ENCODE peak calls at places on chromosomes 4 and X, in four cellular contexts. One of them, this sample, is unnamed.

GRCh38 chr4:108247511-108248088 is 78.9 kb upstream of the LEF1 start:
- DNase-seq in GM12878: no peak
- DNase-seq in HepG2: no peak
- DNase-seq in K562: peak
- DNase-seq in this sample: peak

GRCh38 chrX:123153846-123154335 is 30.2 kb upstream of the GRIA3 start:
- DNase-seq in GM12878: no peak
- DNase-seq in HepG2: no peak
- DNase-seq in K562: no peak
- DNase-seq in this sample: peak

GRCh38 chrX:140432328-140433025 is 72.4 kb downstream of the SOX3 start:
- DNase-seq in GM12878: no peak
- DNase-seq in HepG2: no peak
- DNase-seq in K562: no peak
- DNase-seq in this sample: no peak

GRCh38 chrX:23634181-23634580 is 33.1 kb upstream of the PRDX4 start:
- DNase-seq in GM12878: no peak
- DNase-seq in HepG2: no peak
- DNase-seq in K562: peak
- DNase-seq in this sample: no peak

GRCh38 chr4:110631582-110632505 is 9.0 kb upstream of the PITX2 start:
- DNase-seq in GM12878: no peak
- DNase-seq in HepG2: peak
- DNase-seq in K562: peak
- DNase-seq in this sample: no peak

GRCh38 chr4:38424171-38424871 is 239.7 kb upstream of the KLF3 start:
- DNase-seq in GM12878: no peak
- DNase-seq in HepG2: peak
- DNase-seq in K562: no peak
- DNase-seq in this sample: no peak

GRCh38 chrX:133437356-133437755 is 22.1 kb upstream of the GPC4 start:
- DNase-seq in GM12878: no peak
- DNase-seq in HepG2: no peak
- DNase-seq in K562: no peak
- DNase-seq in this sample: no peak

GRCh38 chr4:42136371-42136770 is 16.1 kb downstream of the BEND4 start:
- DNase-seq in GM12878: no peak
- DNase-seq in HepG2: no peak
- DNase-seq in K562: no peak
- DNase-seq in this sample: no peak

GRCh38 chrX:40646489-40647306 is 663 bp downstream of the CXorf38 start:
- DNase-seq in GM12878: no peak
- DNase-seq in HepG2: no peak
- DNase-seq in K562: peak
- DNase-seq in this sample: peak

GRCh38 chrX:2395261-2395850 is 105.4 kb downstream of the DHRSX start:
- DNase-seq in GM12878: no peak
- DNase-seq in HepG2: no peak
- DNase-seq in K562: no peak
- DNase-seq in this sample: no peak

GRCh38 chrX:19579485-19579884 is 64.2 kb upstream of the MAP3K15 start:
- DNase-seq in GM12878: no peak
- DNase-seq in HepG2: no peak
- DNase-seq in K562: no peak
- DNase-seq in this sample: no peak

GRCh38 chr4:25098964-25099843 is 61.0 kb downstream of the SEPSECS start:
- DNase-seq in GM12878: no peak
- DNase-seq in HepG2: no peak
- DNase-seq in K562: peak
- DNase-seq in this sample: no peak

GRCh38 chr4:140053185-140053584 is 100.8 kb downstream of the MAML3 start:
- DNase-seq in GM12878: no peak
- DNase-seq in HepG2: no peak
- DNase-seq in K562: no peak
- DNase-seq in this sample: no peak

GRCh38 chr4:62914758-62915157 is 1494.5 kb downstream of the TECRL start:
- DNase-seq in GM12878: no peak
- DNase-seq in HepG2: no peak
- DNase-seq in K562: no peak
- DNase-seq in this sample: no peak
- TF ChIP-seq FOXM1 in GM12878: no peak
- TF ChIP-seq FOXM1 in HepG2: no peak
- TF ChIP-seq FOXM1 in K562: no peak
- TF ChIP-seq FOXM1 in this sample: no peak

DNA sequence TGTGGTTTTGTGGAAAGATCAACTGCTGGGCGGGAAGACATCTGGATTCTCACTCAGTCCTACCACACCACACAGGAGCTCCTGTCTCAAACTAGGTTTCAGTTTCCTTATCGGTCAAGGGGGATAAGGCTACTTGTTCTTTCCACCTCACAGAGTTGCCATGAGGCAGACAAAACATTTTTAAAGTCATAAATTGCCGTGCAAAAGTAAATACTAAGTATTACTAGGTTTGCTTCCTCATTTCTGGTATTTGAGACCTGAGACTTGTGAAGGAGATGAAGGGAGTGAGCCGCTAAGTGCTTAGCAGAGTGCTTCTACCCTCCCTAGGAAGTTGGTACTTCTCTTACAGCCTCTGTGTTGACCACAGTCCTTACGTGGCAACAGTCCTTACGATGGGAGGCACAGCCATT is 1.5 kb downstream of the LAP3 start:
- DNase-seq in GM12878: peak
- DNase-seq in HepG2: no peak
- DNase-seq in K562: peak
- DNase-seq in this sample: no peak
- TF ChIP-seq FOXK2 in GM12878: peak
- TF ChIP-seq FOXK2 in HepG2: no peak
- TF ChIP-seq FOXK2 in K562: no peak
- TF ChIP-seq FOXK2 in this sample: no peak

GRCh38 chr4:7630559-7631287 is 196.0 kb upstream of the PSAPL1 start:
- DNase-seq in GM12878: no peak
- DNase-seq in HepG2: peak
- DNase-seq in K562: no peak
- DNase-seq in this sample: no peak
- TF ChIP-seq BHLHE40 in GM12878: no peak
- TF ChIP-seq BHLHE40 in HepG2: no peak
- TF ChIP-seq BHLHE40 in K562: no peak
- TF ChIP-seq BHLHE40 in this sample: no peak

GRCh38 chrX:65745427-65745826 is 78.0 kb downstream of the MSN start:
- DNase-seq in GM12878: no peak
- DNase-seq in HepG2: no peak
- DNase-seq in K562: no peak
- DNase-seq in this sample: no peak
- TF ChIP-seq FOXM1 in GM12878: no peak
- TF ChIP-seq FOXM1 in HepG2: no peak
- TF ChIP-seq FOXM1 in K562: no peak
- TF ChIP-seq FOXM1 in this sample: no peak

DNA sequence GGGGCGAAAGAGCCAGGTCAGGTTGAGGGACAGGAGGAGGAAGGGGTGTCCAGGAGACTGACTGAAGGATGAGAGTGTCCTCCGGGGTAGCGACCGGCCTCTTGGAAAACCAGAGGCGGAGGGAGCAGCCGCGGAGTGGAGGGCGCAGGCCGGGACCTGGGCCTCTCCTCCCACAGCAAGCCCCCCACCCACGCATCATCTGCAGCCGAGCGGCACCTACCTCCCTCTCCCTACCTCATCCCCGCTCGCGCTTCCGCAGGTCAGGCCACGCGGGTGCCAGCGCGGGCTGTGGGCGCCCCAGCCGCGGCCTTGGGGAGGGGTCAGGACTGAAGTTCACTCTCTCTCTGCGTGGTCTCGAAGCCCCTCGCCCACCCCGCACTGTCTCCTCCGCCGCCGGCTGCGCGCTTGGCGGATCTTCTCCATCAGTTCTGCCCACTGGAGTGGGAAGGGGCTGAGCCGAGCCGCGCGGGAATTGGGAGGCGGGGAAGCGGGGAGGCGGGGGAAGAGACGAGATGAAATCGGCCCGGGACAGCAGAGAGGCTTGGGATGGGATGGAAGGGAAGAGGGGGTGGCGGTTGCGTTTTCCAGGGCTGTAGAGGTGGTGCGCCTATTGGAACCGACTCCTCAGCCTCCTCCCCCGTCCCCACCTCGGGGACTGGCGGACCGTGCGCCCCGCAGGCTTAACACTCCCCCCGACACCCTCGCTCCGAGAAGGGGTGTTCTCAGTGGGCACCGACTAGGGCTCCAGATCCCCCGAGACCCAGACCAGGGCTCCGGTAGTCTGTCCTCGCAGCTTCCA is 1.8 kb downstream of the NLGN4X start:
- DNase-seq in GM12878: no peak
- DNase-seq in HepG2: no peak
- DNase-seq in K562: no peak
- DNase-seq in this sample: no peak
- TF ChIP-seq FOXK2 in GM12878: no peak
- TF ChIP-seq FOXK2 in HepG2: no peak
- TF ChIP-seq FOXK2 in K562: no peak
- TF ChIP-seq FOXK2 in this sample: no peak

GRCh38 chr4:158808399-158808798 is 39.6 kb downstream of the FNIP2 start:
- DNase-seq in GM12878: no peak
- DNase-seq in HepG2: no peak
- DNase-seq in K562: no peak
- DNase-seq in this sample: no peak

GRCh38 chr4:158811704-158812103 is 42.9 kb downstream of the FNIP2 start:
- DNase-seq in GM12878: no peak
- DNase-seq in HepG2: no peak
- DNase-seq in K562: peak
- DNase-seq in this sample: no peak

GRCh38 chr4:158811216-158811540 is 42.4 kb downstream of the FNIP2 start:
- DNase-seq in GM12878: no peak
- DNase-seq in HepG2: no peak
- DNase-seq in K562: no peak
- DNase-seq in this sample: no peak

GRCh38 chr4:158810487-158811215 is 41.8 kb downstream of the FNIP2 start:
- DNase-seq in GM12878: no peak
- DNase-seq in HepG2: no peak
- DNase-seq in K562: no peak
- DNase-seq in this sample: peak

GRCh38 chr4:158809611-158810486 is 41.0 kb downstream of the FNIP2 start:
- DNase-seq in GM12878: peak
- DNase-seq in HepG2: no peak
- DNase-seq in K562: peak
- DNase-seq in this sample: peak
- TF ChIP-seq BHLHE40 in GM12878: peak
- TF ChIP-seq BHLHE40 in HepG2: no peak
- TF ChIP-seq BHLHE40 in K562: peak
- TF ChIP-seq BHLHE40 in this sample: no peak

This sample was measured in HEK293T.